ENCODE peak calls at places on chromosome 17, in six cellular contexts. One of them, this sample, is unnamed.

GRCh38 chr17:57853695-57854094 is 3.9 kb upstream of the MRPS23 start:
- DNase-seq in C1 segment of cervical spinal cord: no peak
- DNase-seq in hypothalamus: no peak
- DNase-seq in GM10248: no peak
- DNase-seq in KBM-7: no peak
- DNase-seq in NCI-H345: no peak
- DNase-seq in this sample: no peak

GRCh38 chr17:72457712-72458111 is 336.9 kb downstream of the SOX9 start:
- DNase-seq in C1 segment of cervical spinal cord: no peak
- DNase-seq in hypothalamus: no peak
- DNase-seq in GM10248: no peak
- DNase-seq in KBM-7: no peak
- DNase-seq in NCI-H345: no peak
- DNase-seq in this sample: no peak

GRCh38 chr17:63843387-63844292 is 1.2 kb upstream of the SMARCD2 start:
- DNase-seq in C1 segment of cervical spinal cord: no peak
- DNase-seq in hypothalamus: no peak
- DNase-seq in GM10248: peak; percentile 56
- DNase-seq in KBM-7: peak; percentile 73
- DNase-seq in NCI-H345: no peak
- DNase-seq in this sample: peak; percentile 25

GRCh38 chr17:29158515-29159275 is 21.5 kb downstream of the MYO18A start:
- DNase-seq in C1 segment of cervical spinal cord: no peak
- DNase-seq in hypothalamus: peak; percentile 63
- DNase-seq in GM10248: no peak
- DNase-seq in KBM-7: no peak
- DNase-seq in NCI-H345: no peak
- DNase-seq in this sample: no peak

GRCh38 chr17:82841921-82842596 is 2.2 kb upstream of the ZNF750 start:
- DNase-seq in C1 segment of cervical spinal cord: no peak
- DNase-seq in hypothalamus: no peak
- DNase-seq in GM10248: no peak
- DNase-seq in KBM-7: no peak
- DNase-seq in NCI-H345: no peak
- DNase-seq in this sample: no peak

GRCh38 chr17:39702901-39703893 is 3.3 kb downstream of the ERBB2 start:
- DNase-seq in C1 segment of cervical spinal cord: no peak
- DNase-seq in hypothalamus: no peak
- DNase-seq in GM10248: peak; percentile 76
- DNase-seq in KBM-7: no peak
- DNase-seq in NCI-H345: no peak
- DNase-seq in this sample: no peak

GRCh38 chr17:64358261-64358788 is 32.3 kb downstream of the PECAM1 start:
- DNase-seq in C1 segment of cervical spinal cord: no peak
- DNase-seq in hypothalamus: no peak
- DNase-seq in GM10248: no peak
- DNase-seq in KBM-7: no peak
- DNase-seq in NCI-H345: peak; percentile 97
- DNase-seq in this sample: no peak

GRCh38 chr17:14759325-14759724 is 458.4 kb downstream of the HS3ST3B1 start:
- DNase-seq in C1 segment of cervical spinal cord: no peak
- DNase-seq in hypothalamus: no peak
- DNase-seq in GM10248: no peak
- DNase-seq in KBM-7: no peak
- DNase-seq in NCI-H345: no peak
- DNase-seq in this sample: no peak

GRCh38 chr17:74467221-74467951 is 952 bp downstream of the CD300A start:
- DNase-seq in C1 segment of cervical spinal cord: no peak
- DNase-seq in hypothalamus: no peak
- DNase-seq in GM10248: peak; percentile 82
- DNase-seq in KBM-7: no peak
- DNase-seq in NCI-H345: no peak
- DNase-seq in this sample: no peak

GRCh38 chr17:47981462-47981861 is 10.5 kb downstream of the CDK5RAP3 start:
- DNase-seq in C1 segment of cervical spinal cord: no peak
- DNase-seq in hypothalamus: no peak
- DNase-seq in GM10248: no peak
- DNase-seq in KBM-7: peak; percentile 71
- DNase-seq in NCI-H345: no peak
- DNase-seq in this sample: no peak

GRCh38 chr17:61409301-61410099 is 9.9 kb downstream of the TBX2 start:
- DNase-seq in C1 segment of cervical spinal cord: no peak
- DNase-seq in hypothalamus: no peak
- DNase-seq in GM10248: peak; percentile 69
- DNase-seq in KBM-7: peak; percentile 43
- DNase-seq in NCI-H345: peak; percentile 44
- DNase-seq in this sample: no peak

GRCh38 chr17:10120749-10121148 is 77.7 kb downstream of the GAS7 start:
- DNase-seq in C1 segment of cervical spinal cord: no peak
- DNase-seq in hypothalamus: no peak
- DNase-seq in GM10248: no peak
- DNase-seq in KBM-7: no peak
- DNase-seq in NCI-H345: no peak
- DNase-seq in this sample: no peak

GRCh38 chr17:67891481-67892119 is 66.3 kb downstream of the BPTF start:
- DNase-seq in C1 segment of cervical spinal cord: no peak
- DNase-seq in hypothalamus: no peak
- DNase-seq in GM10248: no peak
- DNase-seq in KBM-7: peak; percentile 9
- DNase-seq in NCI-H345: no peak
- DNase-seq in this sample: no peak

GRCh38 chr17:79993390-79994221 is 42.1 kb downstream of the TBC1D16 start:
- DNase-seq in C1 segment of cervical spinal cord: no peak
- DNase-seq in hypothalamus: no peak
- DNase-seq in GM10248: peak; percentile 51
- DNase-seq in KBM-7: peak; percentile 82
- DNase-seq in NCI-H345: peak; percentile 84
- DNase-seq in this sample: peak; percentile 80

GRCh38 chr17:32697728-32698625 is 178.9 kb downstream of the MYO1D start:
- DNase-seq in C1 segment of cervical spinal cord: no peak
- DNase-seq in hypothalamus: no peak
- DNase-seq in GM10248: no peak
- DNase-seq in KBM-7: no peak
- DNase-seq in NCI-H345: no peak
- DNase-seq in this sample: no peak

GRCh38 chr17:32976605-32977004 is 15.0 kb upstream of the SPACA3 start:
- DNase-seq in C1 segment of cervical spinal cord: no peak
- DNase-seq in hypothalamus: no peak
- DNase-seq in GM10248: no peak
- DNase-seq in KBM-7: no peak
- DNase-seq in NCI-H345: no peak
- DNase-seq in this sample: no peak

GRCh38 chr17:31581022-31581483 is 189.6 kb downstream of the RAB11FIP4 start:
- DNase-seq in C1 segment of cervical spinal cord: peak; percentile 48
- DNase-seq in hypothalamus: peak; percentile 77
- DNase-seq in GM10248: no peak
- DNase-seq in KBM-7: no peak
- DNase-seq in NCI-H345: no peak
- DNase-seq in this sample: no peak

GRCh38 chr17:71304498-71305158 is 816.2 kb upstream of the SOX9 start:
- DNase-seq in C1 segment of cervical spinal cord: no peak
- DNase-seq in hypothalamus: no peak
- DNase-seq in GM10248: no peak
- DNase-seq in KBM-7: no peak
- DNase-seq in NCI-H345: no peak
- DNase-seq in this sample: no peak

GRCh38 chr17:75876190-75876937 is 2.0 kb downstream of the TRIM47 start:
- DNase-seq in C1 segment of cervical spinal cord: no peak
- DNase-seq in hypothalamus: no peak
- DNase-seq in GM10248: peak; percentile 55
- DNase-seq in KBM-7: no peak
- DNase-seq in NCI-H345: peak; percentile 62
- DNase-seq in this sample: peak; percentile 61

GRCh38 chr17:68518063-68518815 is 6.0 kb downstream of the PRKAR1A start:
- DNase-seq in C1 segment of cervical spinal cord: no peak
- DNase-seq in hypothalamus: no peak
- DNase-seq in GM10248: no peak
- DNase-seq in KBM-7: no peak
- DNase-seq in NCI-H345: no peak
- DNase-seq in this sample: no peak

GRCh38 chr17:50056217-50056960 is 479 bp downstream of the ITGA3 start:
- DNase-seq in C1 segment of cervical spinal cord: no peak
- DNase-seq in hypothalamus: peak; percentile 21
- DNase-seq in GM10248: peak; percentile 79
- DNase-seq in KBM-7: peak; percentile 65
- DNase-seq in NCI-H345: peak; percentile 76
- DNase-seq in this sample: peak; percentile 69

GRCh38 chr17:22158364-22158763 is 466.0 kb downstream of the KCNJ18 start:
- DNase-seq in C1 segment of cervical spinal cord: no peak
- DNase-seq in hypothalamus: no peak
- DNase-seq in GM10248: no peak
- DNase-seq in KBM-7: no peak
- DNase-seq in NCI-H345: no peak
- DNase-seq in this sample: no peak

GRCh38 chr17:47987240-47987835 is 16.4 kb downstream of the CDK5RAP3 start:
- DNase-seq in C1 segment of cervical spinal cord: no peak
- DNase-seq in hypothalamus: peak; percentile 7
- DNase-seq in GM10248: no peak
- DNase-seq in KBM-7: no peak
- DNase-seq in NCI-H345: peak; percentile 72
- DNase-seq in this sample: no peak

GRCh38 chr17:49132699-49133364 is at the start of gene B4GALNT2:
- DNase-seq in C1 segment of cervical spinal cord: no peak
- DNase-seq in hypothalamus: no peak
- DNase-seq in GM10248: no peak
- DNase-seq in KBM-7: no peak
- DNase-seq in NCI-H345: peak; percentile 15
- DNase-seq in this sample: peak; percentile 22

GRCh38 chr17:39628655-39629493 is 2.1 kb downstream of the PPP1R1B start:
- DNase-seq in C1 segment of cervical spinal cord: no peak
- DNase-seq in hypothalamus: no peak
- DNase-seq in GM10248: no peak
- DNase-seq in KBM-7: no peak
- DNase-seq in NCI-H345: peak; percentile 47
- DNase-seq in this sample: no peak

GRCh38 chr17:71057448-71057847 is 888.1 kb downstream of the KCNJ2 start:
- DNase-seq in C1 segment of cervical spinal cord: no peak
- DNase-seq in hypothalamus: no peak
- DNase-seq in GM10248: no peak
- DNase-seq in KBM-7: no peak
- DNase-seq in NCI-H345: no peak
- DNase-seq in this sample: no peak

GRCh38 chr17:64128787-64129514 is 993 bp downstream of the ERN1 start:
- DNase-seq in C1 segment of cervical spinal cord: no peak
- DNase-seq in hypothalamus: no peak
- DNase-seq in GM10248: no peak
- DNase-seq in KBM-7: no peak
- DNase-seq in NCI-H345: no peak
- DNase-seq in this sample: no peak

GRCh38 chr17:44203731-44204452 is 4.2 kb upstream of the ATXN7L3 start:
- DNase-seq in C1 segment of cervical spinal cord: no peak
- DNase-seq in hypothalamus: no peak
- DNase-seq in GM10248: peak; percentile 52
- DNase-seq in KBM-7: peak; percentile 94
- DNase-seq in NCI-H345: peak; percentile 42
- DNase-seq in this sample: peak; percentile 45

GRCh38 chr17:57634713-57635465 is 110.2 kb downstream of the CCDC182 start:
- DNase-seq in C1 segment of cervical spinal cord: no peak
- DNase-seq in hypothalamus: no peak
- DNase-seq in GM10248: no peak
- DNase-seq in KBM-7: no peak
- DNase-seq in NCI-H345: no peak
- DNase-seq in this sample: no peak

GRCh38 chr17:7347630-7348477 is 4.1 kb upstream of the KCTD11 start:
- DNase-seq in C1 segment of cervical spinal cord: no peak
- DNase-seq in hypothalamus: no peak
- DNase-seq in GM10248: no peak
- DNase-seq in KBM-7: no peak
- DNase-seq in NCI-H345: no peak
- DNase-seq in this sample: no peak

GRCh38 chr17:33072421-33073175 is 81.0 kb downstream of the SPACA3 start:
- DNase-seq in C1 segment of cervical spinal cord: no peak
- DNase-seq in hypothalamus: no peak
- DNase-seq in GM10248: no peak
- DNase-seq in KBM-7: no peak
- DNase-seq in NCI-H345: no peak
- DNase-seq in this sample: no peak

GRCh38 chr17:48690655-48691054 is 31.7 kb downstream of the PRAC1 start:
- DNase-seq in C1 segment of cervical spinal cord: no peak
- DNase-seq in hypothalamus: no peak
- DNase-seq in GM10248: no peak
- DNase-seq in KBM-7: no peak
- DNase-seq in NCI-H345: no peak
- DNase-seq in this sample: no peak

GRCh38 chr17:71741836-71742235 is 379.0 kb upstream of the SOX9 start:
- DNase-seq in C1 segment of cervical spinal cord: no peak
- DNase-seq in hypothalamus: no peak
- DNase-seq in GM10248: no peak
- DNase-seq in KBM-7: no peak
- DNase-seq in NCI-H345: no peak
- DNase-seq in this sample: no peak

GRCh38 chr17:42744283-42744805 is 496 bp downstream of the EZH1 start:
- DNase-seq in C1 segment of cervical spinal cord: peak; percentile 56
- DNase-seq in hypothalamus: no peak
- DNase-seq in GM10248: peak; percentile 78
- DNase-seq in KBM-7: peak; percentile 47
- DNase-seq in NCI-H345: peak; percentile 82
- DNase-seq in this sample: peak; percentile 77